ENCODE peak calls at places on chromosome 15, in five cellular contexts. One of them, this sample, is unnamed.

GRCh38 chr15:99122831-99123705 is 18.2 kb downstream of the SYNM start:
- DNase-seq in AG10803: no peak
- DNase-seq in Peyer's patch: no peak
- DNase-seq in adrenal gland: no peak
- DNase-seq in fibroblast of mammary gland: peak
- DNase-seq in this sample: no peak

GRCh38 chr15:33442449-33442848 is 131.7 kb downstream of the RYR3 start:
- DNase-seq in Peyer's patch: no peak
- DNase-seq in adrenal gland: no peak
- DNase-seq in AG10803: no peak
- DNase-seq in fibroblast of mammary gland: no peak
- DNase-seq in this sample: no peak

GRCh38 chr15:52217186-52217585 is 26.0 kb upstream of the GNB5 start:
- DNase-seq in Peyer's patch: no peak
- DNase-seq in fibroblast of mammary gland: no peak
- DNase-seq in adrenal gland: no peak
- DNase-seq in AG10803: no peak
- DNase-seq in this sample: peak

GRCh38 chr15:61228025-61228901 is 839 bp downstream of the RORA start:
- DNase-seq in AG10803: peak
- DNase-seq in Peyer's patch: no peak
- DNase-seq in adrenal gland: peak
- DNase-seq in fibroblast of mammary gland: peak
- DNase-seq in this sample: peak

GRCh38 chr15:53917109-53917508 is 61.1 kb upstream of the UNC13C start:
- DNase-seq in AG10803: no peak
- DNase-seq in adrenal gland: no peak
- DNase-seq in Peyer's patch: no peak
- DNase-seq in fibroblast of mammary gland: no peak
- DNase-seq in this sample: no peak

GRCh38 chr15:82159922-82160321 is 102.6 kb downstream of the EFL1 start:
- DNase-seq in fibroblast of mammary gland: peak
- DNase-seq in Peyer's patch: no peak
- DNase-seq in AG10803: peak
- DNase-seq in adrenal gland: peak
- DNase-seq in this sample: no peak

GRCh38 chr15:80242802-80243201 is 9.2 kb downstream of the CTXND1 start:
- DNase-seq in AG10803: no peak
- DNase-seq in Peyer's patch: no peak
- DNase-seq in adrenal gland: peak
- DNase-seq in fibroblast of mammary gland: no peak
- DNase-seq in this sample: no peak

GRCh38 chr15:48966595-48967301 is 3.0 kb upstream of the SHC4 start:
- DNase-seq in AG10803: peak
- DNase-seq in fibroblast of mammary gland: peak
- DNase-seq in Peyer's patch: no peak
- DNase-seq in adrenal gland: no peak
- DNase-seq in this sample: no peak

GRCh38 chr15:98347001-98347400 is 301.3 kb upstream of the IGF1R start:
- DNase-seq in AG10803: peak
- DNase-seq in adrenal gland: no peak
- DNase-seq in Peyer's patch: no peak
- DNase-seq in fibroblast of mammary gland: no peak
- DNase-seq in this sample: no peak

GRCh38 chr15:51499379-51499976 is 123.1 kb downstream of the DMXL2 start:
- DNase-seq in Peyer's patch: no peak
- DNase-seq in adrenal gland: no peak
- DNase-seq in fibroblast of mammary gland: peak
- DNase-seq in AG10803: peak
- DNase-seq in this sample: no peak

GRCh38 chr15:26037369-26037768 is 174.2 kb upstream of the ATP10A start:
- DNase-seq in Peyer's patch: no peak
- DNase-seq in AG10803: peak
- DNase-seq in fibroblast of mammary gland: peak
- DNase-seq in adrenal gland: no peak
- DNase-seq in this sample: no peak

DNA sequence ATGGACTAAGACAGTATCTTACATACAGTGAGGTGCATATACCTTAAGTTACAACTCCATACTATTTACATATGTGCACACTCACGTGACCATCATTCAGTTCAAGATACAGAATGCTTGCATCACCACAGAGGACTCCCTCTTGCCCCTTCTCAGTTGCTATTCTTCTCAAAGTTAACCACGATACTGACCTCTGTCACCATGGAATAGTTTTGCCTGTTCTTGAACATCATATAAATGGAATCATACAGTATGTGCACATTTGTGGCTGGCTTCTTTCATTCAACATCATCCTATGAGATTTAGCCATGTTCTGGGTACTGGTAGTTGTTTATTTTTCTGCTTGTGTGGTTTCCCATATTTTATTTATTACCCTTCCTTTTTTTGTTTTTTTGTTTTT is 10.4 kb upstream of the ZSCAN2 start:
- DNase-seq in adrenal gland: no peak
- DNase-seq in AG10803: no peak
- DNase-seq in fibroblast of mammary gland: no peak
- DNase-seq in Peyer's patch: no peak
- DNase-seq in this sample: no peak
- TF ChIP-seq CTCF in adrenal gland: no peak
- TF ChIP-seq CTCF in AG10803: no peak
- TF ChIP-seq CTCF in fibroblast of mammary gland: no peak
- TF ChIP-seq CTCF in Peyer's patch: no peak
- TF ChIP-seq CTCF in this sample: no peak

GRCh38 chr15:68383161-68384074 is 48.5 kb downstream of the ITGA11 start:
- DNase-seq in Peyer's patch: no peak
- DNase-seq in adrenal gland: peak
- DNase-seq in fibroblast of mammary gland: peak
- DNase-seq in AG10803: peak
- DNase-seq in this sample: peak
- TF ChIP-seq CTCF in Peyer's patch: no peak
- TF ChIP-seq CTCF in adrenal gland: peak
- TF ChIP-seq CTCF in fibroblast of mammary gland: peak
- TF ChIP-seq CTCF in AG10803: peak
- TF ChIP-seq CTCF in this sample: peak

DNA sequence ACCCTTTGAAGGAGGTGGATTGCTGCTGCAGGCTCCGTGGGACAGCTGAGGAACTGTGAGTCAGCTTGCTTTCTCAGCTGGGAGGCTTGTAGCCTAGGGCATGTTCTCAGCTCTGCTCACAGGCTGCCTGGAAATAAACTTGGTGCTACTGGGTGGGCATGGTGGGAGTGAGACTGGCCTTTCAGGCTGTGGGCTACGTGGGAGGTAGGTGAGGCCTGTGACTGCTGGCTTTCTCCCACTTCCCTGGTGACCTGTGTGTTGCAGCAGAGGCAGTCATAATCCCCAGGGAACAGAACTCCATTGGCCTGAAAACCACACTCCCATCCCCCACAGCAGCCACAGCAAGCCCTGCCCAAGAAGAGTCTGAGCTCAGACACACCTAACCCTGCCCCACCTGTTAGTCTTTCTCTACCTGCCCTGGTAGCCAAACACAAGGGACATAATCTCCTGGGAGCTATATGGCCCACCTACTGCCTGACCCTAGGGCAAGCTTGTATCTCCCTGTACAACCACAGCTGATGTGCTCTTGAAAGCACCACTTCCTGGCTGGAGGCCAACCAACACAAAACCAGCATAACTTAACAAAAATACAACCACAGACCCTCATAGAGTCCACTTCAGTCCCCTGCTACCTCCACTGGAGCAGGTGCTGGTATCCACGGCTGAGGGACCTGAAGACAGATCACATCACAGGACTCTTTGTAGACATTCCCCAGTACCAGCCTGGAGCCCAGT is 236.5 kb downstream of the SQOR start:
- DNase-seq in Peyer's patch: no peak
- DNase-seq in adrenal gland: no peak
- DNase-seq in fibroblast of mammary gland: no peak
- DNase-seq in AG10803: peak
- DNase-seq in this sample: peak
- TF ChIP-seq CTCF in Peyer's patch: no peak
- TF ChIP-seq CTCF in adrenal gland: no peak
- TF ChIP-seq CTCF in fibroblast of mammary gland: no peak
- TF ChIP-seq CTCF in AG10803: no peak
- TF ChIP-seq CTCF in this sample: no peak

DNA sequence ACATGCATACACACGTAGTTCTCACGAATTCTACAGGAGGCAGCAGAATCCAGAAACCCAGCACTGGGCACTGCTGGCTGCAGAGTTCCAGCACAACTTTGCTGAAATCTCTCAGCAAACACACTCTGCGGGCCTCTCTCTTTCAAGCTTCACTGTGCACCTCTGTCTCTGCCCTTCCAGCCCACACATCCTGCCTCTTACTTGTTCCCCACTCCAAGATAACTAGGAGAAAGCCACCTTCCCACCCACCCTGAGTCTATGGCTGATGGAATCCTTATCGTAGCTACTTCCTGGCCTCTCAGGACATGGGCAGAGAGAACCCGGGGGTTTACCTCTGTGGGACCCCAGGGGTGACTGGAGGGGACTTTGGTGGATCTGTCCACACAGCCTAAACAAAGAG is 11.9 kb downstream of the ANP32A start:
- DNase-seq in fibroblast of mammary gland: no peak
- DNase-seq in adrenal gland: no peak
- DNase-seq in AG10803: no peak
- DNase-seq in Peyer's patch: peak
- DNase-seq in this sample: no peak
- TF ChIP-seq CTCF in fibroblast of mammary gland: no peak
- TF ChIP-seq CTCF in adrenal gland: no peak
- TF ChIP-seq CTCF in AG10803: no peak
- TF ChIP-seq CTCF in Peyer's patch: no peak
- TF ChIP-seq CTCF in this sample: no peak

GRCh38 chr15:40307421-40308165 is at the start of gene PLCB2:
- DNase-seq in Peyer's patch: peak
- DNase-seq in adrenal gland: no peak
- DNase-seq in AG10803: no peak
- DNase-seq in fibroblast of mammary gland: no peak
- DNase-seq in this sample: peak
- TF ChIP-seq CTCF in Peyer's patch: no peak
- TF ChIP-seq CTCF in adrenal gland: no peak
- TF ChIP-seq CTCF in AG10803: peak
- TF ChIP-seq CTCF in fibroblast of mammary gland: no peak
- TF ChIP-seq CTCF in this sample: no peak

GRCh38 chr15:29117778-29118177 is 151.8 kb downstream of the NSMCE3 start:
- DNase-seq in Peyer's patch: no peak
- DNase-seq in AG10803: no peak
- DNase-seq in fibroblast of mammary gland: no peak
- DNase-seq in adrenal gland: no peak
- DNase-seq in this sample: no peak

GRCh38 chr15:29113336-29114276 is 156.0 kb downstream of the NSMCE3 start:
- DNase-seq in fibroblast of mammary gland: no peak
- DNase-seq in AG10803: no peak
- DNase-seq in Peyer's patch: no peak
- DNase-seq in adrenal gland: no peak
- DNase-seq in this sample: no peak

GRCh38 chr15:29114277-29115092 is 155.1 kb downstream of the NSMCE3 start:
- DNase-seq in adrenal gland: no peak
- DNase-seq in fibroblast of mammary gland: no peak
- DNase-seq in AG10803: no peak
- DNase-seq in Peyer's patch: no peak
- DNase-seq in this sample: no peak

GRCh38 chr15:29116970-29117700 is 152.5 kb downstream of the NSMCE3 start:
- DNase-seq in Peyer's patch: no peak
- DNase-seq in adrenal gland: no peak
- DNase-seq in AG10803: no peak
- DNase-seq in fibroblast of mammary gland: no peak
- DNase-seq in this sample: no peak

DNA sequence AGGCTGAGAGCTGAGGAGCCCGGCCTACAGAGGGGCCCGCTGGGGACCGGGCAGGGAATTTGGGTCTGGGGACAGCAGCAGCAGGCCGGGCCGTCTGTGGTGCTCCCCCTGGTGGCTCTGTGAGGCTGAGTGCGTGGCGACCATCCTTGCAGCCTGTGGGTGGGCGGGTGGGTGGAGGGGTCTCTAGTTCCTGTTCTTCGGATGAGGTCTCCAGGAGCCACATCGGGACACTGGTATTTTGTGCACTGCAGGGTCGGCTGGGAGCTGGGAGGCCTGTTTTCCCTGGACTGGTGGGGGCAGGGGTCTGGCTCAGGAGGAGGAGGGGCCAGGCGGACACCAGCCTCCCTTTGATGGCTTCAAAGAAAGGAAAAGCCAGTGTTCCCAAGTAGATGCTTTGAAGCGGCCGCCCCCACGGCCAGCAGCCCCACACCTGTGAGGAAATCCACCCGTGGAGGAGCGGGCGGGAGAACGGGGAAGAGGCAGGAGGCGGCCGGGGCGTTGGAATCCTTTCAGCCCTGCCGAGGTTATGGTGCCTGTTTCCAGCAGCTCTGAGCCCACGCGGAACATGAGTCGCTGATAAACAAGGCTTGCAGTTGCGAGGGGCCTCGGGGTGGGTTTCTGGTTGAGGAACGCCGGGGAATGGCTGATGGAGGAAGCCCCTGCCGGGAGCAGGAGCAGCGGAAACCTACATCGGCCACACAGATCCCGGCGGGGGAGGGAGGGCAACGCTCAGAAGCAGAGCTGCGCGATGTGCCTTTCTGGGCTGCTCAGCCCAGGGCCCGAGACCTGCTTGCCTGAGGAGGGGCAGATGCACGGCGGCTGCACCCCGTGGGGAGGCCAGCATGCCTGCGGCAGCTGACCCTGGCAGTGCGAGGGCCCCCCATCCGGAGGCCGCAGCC is 154.3 kb downstream of the NSMCE3 start:
- DNase-seq in adrenal gland: peak
- DNase-seq in fibroblast of mammary gland: no peak
- DNase-seq in Peyer's patch: no peak
- DNase-seq in AG10803: no peak
- DNase-seq in this sample: no peak
- TF ChIP-seq CTCF in adrenal gland: no peak
- TF ChIP-seq CTCF in fibroblast of mammary gland: peak
- TF ChIP-seq CTCF in Peyer's patch: no peak
- TF ChIP-seq CTCF in AG10803: peak
- TF ChIP-seq CTCF in this sample: no peak

DNA sequence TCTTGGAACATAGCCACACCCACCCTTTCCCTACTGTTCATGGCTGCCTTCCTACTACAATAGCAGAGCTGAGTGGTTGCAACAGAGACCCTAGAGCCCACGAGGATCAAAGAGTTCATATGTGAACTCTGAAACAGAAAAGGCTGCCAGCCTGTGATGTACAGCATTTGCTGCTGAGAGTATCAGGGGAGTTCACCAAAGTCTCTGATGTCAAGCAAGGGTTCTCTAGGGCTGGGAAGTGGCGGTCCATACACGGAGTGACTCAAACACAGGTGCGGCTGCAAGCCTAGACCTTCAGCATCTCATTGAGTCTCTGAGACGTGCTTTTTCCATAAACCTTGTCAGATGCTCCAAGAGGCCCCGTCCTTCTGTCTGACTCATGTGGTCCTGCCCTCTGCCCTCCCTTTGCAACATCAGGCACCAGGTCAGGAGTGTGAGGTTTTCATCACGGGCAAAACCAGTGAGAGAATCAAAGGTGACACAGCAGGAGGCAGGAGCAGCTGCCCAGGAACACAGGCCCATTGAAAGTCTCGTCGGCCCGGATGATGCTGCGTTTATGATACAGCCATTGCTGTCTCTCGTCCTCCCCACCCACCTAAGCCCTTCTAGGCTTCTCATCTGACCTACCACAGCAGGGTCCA is 42.9 kb downstream of the PCSK6 start:
- DNase-seq in AG10803: no peak
- DNase-seq in fibroblast of mammary gland: peak
- DNase-seq in adrenal gland: no peak
- DNase-seq in Peyer's patch: no peak
- DNase-seq in this sample: no peak
- TF ChIP-seq CTCF in AG10803: no peak
- TF ChIP-seq CTCF in fibroblast of mammary gland: no peak
- TF ChIP-seq CTCF in adrenal gland: no peak
- TF ChIP-seq CTCF in Peyer's patch: no peak
- TF ChIP-seq CTCF in this sample: no peak